ENCODE peak calls at places on chromosomes 7 and 10, in seven cellular contexts. T is HCT116, G is SK-N-SH, E is K562, U is HepG2, P is GM12878, S is H1. K is an unnamed sample.
A peak's percentile ranks its signal among the peaks of the same experiment; 100 is the strongest.

GRCh38 chr10:96044686-96045085 is 1.3 kb downstream of the CCNJ start:
- DNase-seq in S (no peak), U (peak; percentile 5), E (no peak), P (no peak), G (no peak), T (no peak), K (no peak)

GRCh38 chr7:34718867-34719266 is 60.8 kb downstream of the NPSR1 start:
- DNase-seq in G (no peak), E (no peak), T (no peak), S (no peak), U (no peak), P (no peak), K (peak; percentile 18)

GRCh38 chr10:71266147-71266917 is 52.7 kb upstream of the SLC29A3 start:
- DNase-seq in S (no peak), T (no peak), U (peak; percentile 18), P (no peak), G (peak; percentile 76), E (peak; percentile 55), K (peak; percentile 64)

GRCh38 chr7:106480161-106480579 is 180.8 kb downstream of the CCDC71L start:
- DNase-seq in U (no peak), P (no peak), G (no peak), E (no peak), S (no peak), T (no peak), K (no peak)

GRCh38 chr7:102063736-102064135 is 222.9 kb upstream of the SH2B2 start:
- DNase-seq in E (peak; percentile 72), U (no peak), T (peak; percentile 80), G (peak; percentile 63), P (no peak), S (peak; percentile 33), K (no peak)

GRCh38 chr10:33038672-33039071 is 80.6 kb upstream of the ITGB1 start:
- DNase-seq in P (no peak), G (no peak), E (no peak), T (no peak), U (no peak), S (no peak), K (no peak)

GRCh38 chr7:6256709-6257535 is 15.5 kb downstream of the CYTH3 start:
- DNase-seq in E (no peak), S (no peak), G (no peak), T (no peak), U (peak; percentile 36), P (peak; percentile 89), K (no peak)

GRCh38 chr10:131574707-131575430 is 263.3 kb upstream of the TCERG1L start:
- DNase-seq in S (no peak), G (no peak), P (no peak), U (no peak), E (no peak), T (no peak), K (no peak)

GRCh38 chr7:1725199-1725701 is 55.2 kb downstream of the ELFN1 start:
- DNase-seq in G (no peak), E (no peak), T (no peak), P (no peak), U (no peak), S (no peak), K (peak; percentile 18)

GRCh38 chr10:109676703-109677102 is 246.6 kb downstream of the XPNPEP1 start:
- DNase-seq in U (no peak), E (no peak), T (no peak), G (no peak), S (no peak), P (no peak), K (peak; percentile 10)

GRCh38 chr7:23469150-23469960 is 936 bp downstream of the IGF2BP3 start:
- DNase-seq in U (no peak), E (peak; percentile 76), S (no peak), P (no peak), T (no peak), G (peak; percentile 84), K (no peak)

GRCh38 chr7:112383671-112384417 is 66.4 kb upstream of the IFRD1 start:
- DNase-seq in P (no peak), U (no peak), S (no peak), T (no peak), E (no peak), G (no peak), K (no peak)
- TF ChIP-seq JUND in P (no peak), U (no peak), S (no peak), T (no peak), E (no peak), G (no peak), K (no peak)

DNA sequence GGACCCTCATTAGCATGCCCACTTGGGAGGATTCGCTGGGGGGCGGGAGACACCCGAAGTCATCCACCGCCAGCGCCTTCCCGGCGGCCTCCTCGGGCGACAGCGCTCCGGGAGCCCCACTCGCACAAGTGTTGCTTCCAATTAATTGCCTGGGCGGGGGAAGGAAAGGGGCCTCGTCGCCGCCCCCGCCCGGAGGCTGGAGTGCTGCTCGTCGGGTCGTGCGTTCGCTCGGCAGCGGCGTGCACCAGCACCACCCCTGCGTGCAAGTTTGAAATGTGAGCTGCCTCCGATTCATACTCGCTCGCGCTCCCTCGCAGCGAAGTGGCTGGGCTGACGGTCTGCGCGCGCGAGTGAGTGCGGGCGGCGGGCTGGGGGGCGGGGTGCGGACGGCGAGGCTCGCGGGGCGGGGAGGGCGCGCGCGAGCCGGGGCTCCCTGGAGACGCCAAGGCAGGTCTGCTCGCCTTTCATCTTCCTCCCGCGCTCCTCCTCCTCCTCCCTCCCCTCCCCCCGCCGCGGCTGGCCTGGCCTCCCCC is 104.6 kb upstream of the PPIF start:
- DNase-seq in S (no peak), U (no peak), G (peak; percentile 86), E (no peak), P (no peak), T (no peak), K (peak; percentile 97)
- TF ChIP-seq JUND in S (no peak), U (no peak), G (no peak), E (no peak), P (no peak), T (no peak), K (no peak)

GRCh38 chr7:20340839-20341238 is 10.1 kb downstream of the ITGB8 start:
- DNase-seq in U (no peak), E (no peak), S (no peak), T (peak; percentile 82), G (no peak), P (no peak), K (peak; percentile 67)

GRCh38 chr7:20344396-20344795 is 13.7 kb downstream of the ITGB8 start:
- DNase-seq in E (no peak), U (no peak), P (no peak), S (no peak), G (no peak), T (no peak), K (no peak)

GRCh38 chr7:20343954-20344353 is 13.3 kb downstream of the ITGB8 start:
- DNase-seq in U (no peak), G (no peak), T (no peak), P (no peak), S (no peak), E (no peak), K (no peak)

GRCh38 chr7:20346577-20346976 is 15.9 kb downstream of the ITGB8 start:
- DNase-seq in G (no peak), U (no peak), E (no peak), T (no peak), P (no peak), S (no peak), K (no peak)

GRCh38 chr7:20343211-20343610 is 12.5 kb downstream of the ITGB8 start:
- DNase-seq in E (no peak), P (no peak), S (no peak), T (no peak), G (no peak), U (no peak), K (no peak)
- TF ChIP-seq JUND in E (no peak), P (no peak), S (no peak), T (no peak), G (no peak), U (no peak), K (no peak)

DNA sequence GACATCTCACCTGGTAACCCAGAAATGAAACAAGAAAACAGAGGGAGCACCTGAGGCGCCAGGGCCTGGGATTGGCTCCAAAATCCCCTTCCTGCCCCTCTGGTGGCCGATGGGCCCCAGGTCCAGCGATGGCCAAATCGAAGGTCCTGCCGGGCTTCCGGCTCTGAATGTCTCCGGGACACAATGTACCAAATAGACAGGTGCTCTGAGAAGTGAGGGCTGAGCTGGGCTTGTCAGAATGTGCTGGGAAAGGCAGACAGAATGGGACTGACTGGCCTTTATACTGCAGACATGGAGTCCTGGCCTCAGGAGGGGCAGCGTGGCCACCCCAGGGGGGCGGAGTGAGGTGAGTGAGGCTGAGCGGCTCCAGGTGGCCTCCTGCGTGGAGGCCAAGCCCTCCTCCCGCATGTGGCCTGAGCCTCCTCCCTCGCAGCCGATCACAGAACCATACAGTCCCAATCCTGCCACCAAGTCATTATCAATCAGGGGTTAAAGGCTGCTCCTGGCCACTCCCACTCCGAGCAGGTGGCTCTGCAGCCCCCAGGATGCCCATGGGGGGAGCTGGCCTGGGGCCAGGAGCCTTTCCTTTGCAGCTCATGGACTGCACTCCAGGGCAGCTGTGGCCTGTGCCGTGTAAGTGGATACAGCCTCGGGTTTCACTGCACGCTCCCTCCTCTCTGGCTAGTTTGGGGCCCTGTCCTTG is 185.5 kb downstream of the ADARB2 start:
- DNase-seq in G (peak; percentile 38), T (no peak), S (no peak), P (no peak), U (no peak), E (no peak), K (no peak)
- TF ChIP-seq JUND in G (no peak), T (no peak), S (no peak), P (no peak), U (no peak), E (no peak), K (no peak)

DNA sequence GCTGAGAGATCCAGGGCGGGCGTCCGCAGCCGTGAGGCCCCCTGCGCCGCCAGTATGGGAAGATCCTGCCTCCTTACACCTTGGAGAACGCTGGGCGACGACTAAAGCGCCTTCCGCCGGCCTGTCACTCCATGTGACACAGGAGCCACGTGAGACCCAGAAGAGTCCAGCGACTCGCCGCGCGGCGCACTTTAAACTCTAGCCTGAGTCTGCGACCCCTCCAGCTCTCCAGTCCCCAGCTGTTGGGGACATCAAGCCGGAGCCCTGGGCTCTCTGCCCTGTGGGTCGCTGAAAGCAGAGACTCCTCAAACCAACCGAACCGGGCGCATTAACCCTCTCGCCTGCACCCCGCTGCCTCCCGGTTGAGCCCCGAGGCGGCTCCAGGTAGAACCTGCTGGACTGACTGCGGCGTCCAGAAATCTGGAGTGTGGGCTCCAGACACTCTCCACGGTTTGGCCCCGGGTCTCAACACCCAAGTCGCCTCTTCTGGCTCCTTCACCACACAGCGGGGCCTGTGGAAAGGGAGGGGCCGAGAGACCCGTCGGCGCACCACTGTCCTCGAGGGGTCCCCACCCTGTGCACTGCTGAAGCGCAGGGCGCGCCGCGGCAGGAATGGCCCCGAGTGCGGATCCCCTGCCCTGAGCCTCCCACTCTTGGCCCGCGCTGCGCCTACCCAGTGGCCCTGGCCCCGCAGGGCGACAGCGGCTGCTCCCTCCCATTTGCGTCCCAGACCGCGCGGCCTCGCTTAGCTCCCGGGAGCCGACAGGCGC is 1.8 kb upstream of the SFMBT2 start:
- DNase-seq in P (no peak), U (no peak), S (no peak), G (peak; percentile 39), E (no peak), T (no peak), K (no peak)
- TF ChIP-seq JUND in P (no peak), U (no peak), S (no peak), G (no peak), E (no peak), T (no peak), K (no peak)